ENCODE peak calls at places on chromosomes 13 and 19, in six cellular contexts. X is Peyer's patch; M is NCI-H187; Y is activated T-cell treated with anti-CD3 and anti-CD28 coated beads, Interleukin-2, amount 50 U/mL, for 24 hours; T is naive thymus-derived CD8-positive, alpha-beta T cell; E is iPS-NIHi11. H is an unnamed sample.

GRCh38 chr19:15859187-15859586 is 38.7 kb downstream of the CYP4F2 start:
- DNase-seq in Y (no peak), E (no peak), M (no peak), X (no peak), T (no peak), H (no peak)

GRCh38 chr19:58474997-58475713 is 997 bp upstream of the ZNF446 start:
- DNase-seq in E (no peak), M (no peak), T (no peak), X (no peak), Y (no peak), H (no peak)

GRCh38 chr19:53519431-53519830 is 18.5 kb upstream of the ZNF331 start:
- DNase-seq in M (no peak), E (no peak), Y (no peak), T (no peak), X (no peak), H (no peak)

GRCh38 chr19:39480337-39481228 is at the start of gene TIMM50:
- DNase-seq in T (peak), E (peak), M (peak), Y (peak), X (peak), H (peak)

GRCh38 chr19:10975374-10976036 is 14.7 kb downstream of the SMARCA4 start:
- DNase-seq in M (no peak), E (no peak), X (peak), T (no peak), Y (no peak), H (no peak)

GRCh38 chr13:91498298-91498697 is 99.9 kb downstream of the GPC5 start:
- DNase-seq in M (no peak), E (no peak), X (no peak), T (no peak), Y (no peak), H (no peak)

GRCh38 chr19:19403373-19403901 is 2.0 kb upstream of the GATAD2A start:
- DNase-seq in E (no peak), M (no peak), X (no peak), T (no peak), Y (peak), H (no peak)

GRCh38 chr19:28920269-28921066 is 292.5 kb downstream of the UQCRFS1 start:
- DNase-seq in Y (no peak), M (no peak), E (peak), T (no peak), X (no peak), H (no peak)

GRCh38 chr19:30222993-30223865 is 149.0 kb upstream of the ZNF536 start:
- DNase-seq in X (no peak), E (peak), T (no peak), M (no peak), Y (no peak), H (no peak)

GRCh38 chr19:32437096-32437495 is 31.5 kb downstream of the DPY19L3 start:
- DNase-seq in T (no peak), E (no peak), M (no peak), X (no peak), Y (no peak), H (no peak)

GRCh38 chr19:50838239-50838638 is 4.9 kb upstream of the KLK15 start:
- DNase-seq in E (peak), Y (no peak), M (no peak), T (no peak), X (no peak), H (peak)

GRCh38 chr13:39890537-39890936 is 235.1 kb downstream of the COG6 start:
- DNase-seq in X (no peak), E (no peak), Y (no peak), T (no peak), M (no peak), H (no peak)

GRCh38 chr13:38042771-38043170 is 173.2 kb upstream of the TRPC4 start:
- DNase-seq in Y (no peak), M (no peak), X (no peak), T (no peak), E (no peak), H (no peak)

GRCh38 chr19:41792513-41793413 is 3.6 kb upstream of the CEACAM3 start:
- DNase-seq in E (peak), X (peak), T (peak), Y (peak), M (peak), H (peak)

GRCh38 chr19:43713208-43713607 is 2.7 kb upstream of the IRGC start:
- DNase-seq in T (no peak), E (no peak), X (no peak), Y (no peak), M (no peak), H (no peak)

GRCh38 chr19:39676004-39676403 is 20.3 kb downstream of the LGALS16 start:
- DNase-seq in Y (no peak), E (no peak), X (no peak), T (no peak), M (no peak), H (no peak)

GRCh38 chr19:56839665-56840451 is 668 bp downstream of the PEG3 start:
- DNase-seq in T (no peak), Y (no peak), M (no peak), X (peak), E (no peak), H (no peak)

GRCh38 chr19:50368649-50369570 is 3.5 kb upstream of the NAPSA start:
- DNase-seq in T (peak), Y (peak), X (peak), M (peak), E (peak), H (peak)

GRCh38 chr19:38524369-38524768 is 90.9 kb downstream of the RYR1 start:
- DNase-seq in X (no peak), T (no peak), E (no peak), Y (no peak), M (no peak), H (no peak)

GRCh38 chr13:30792257-30793000 is 57.1 kb downstream of the ALOX5AP start:
- DNase-seq in E (peak), Y (no peak), T (no peak), X (peak), M (no peak), H (peak)

GRCh38 chr13:27055501-27055900 is 116.1 kb downstream of the USP12 start:
- DNase-seq in X (no peak), M (no peak), Y (no peak), T (no peak), E (no peak), H (no peak)

GRCh38 chr19:47691782-47692181 is 21.4 kb upstream of the EHD2 start:
- DNase-seq in X (no peak), E (no peak), T (no peak), M (no peak), Y (no peak), H (no peak)

GRCh38 chr19:42461700-42462324 is 19.1 kb upstream of the CXCL17 start:
- DNase-seq in X (no peak), T (no peak), Y (no peak), M (no peak), E (no peak), H (no peak)

GRCh38 chr13:77325371-77325941 is 1.4 kb downstream of the MYCBP2 start:
- DNase-seq in X (no peak), E (no peak), T (no peak), M (no peak), Y (no peak), H (no peak)

GRCh38 chr13:70884196-70884595 is 775.9 kb upstream of the KLHL1 start:
- DNase-seq in T (no peak), E (no peak), M (no peak), X (no peak), Y (no peak), H (no peak)

GRCh38 chr13:98405107-98405571 is 171.8 kb downstream of the STK24 start:
- DNase-seq in T (no peak), E (peak), X (no peak), Y (no peak), M (peak), H (peak)

GRCh38 chr13:88074794-88075509 is 403.8 kb downstream of the SLITRK5 start:
- DNase-seq in T (no peak), Y (no peak), E (no peak), M (no peak), X (no peak), H (no peak)

GRCh38 chr13:100014621-100015020 is 33.0 kb downstream of the ZIC2 start:
- DNase-seq in X (no peak), Y (no peak), M (no peak), E (no peak), T (no peak), H (no peak)

GRCh38 chr19:5345895-5346386 is 5.3 kb upstream of the PTPRS start:
- DNase-seq in M (no peak), T (no peak), E (no peak), X (no peak), Y (no peak), H (no peak)

GRCh38 chr13:44230071-44230470 is 143.6 kb upstream of the SERP2 start:
- DNase-seq in T (no peak), Y (no peak), X (no peak), E (no peak), M (no peak), H (no peak)

GRCh38 chr13:99314640-99315176 is 7.5 kb upstream of the GPR183 start:
- DNase-seq in E (no peak), Y (peak), M (no peak), X (peak), T (no peak), H (no peak)

GRCh38 chr13:33123066-33123940 is 107.1 kb downstream of the KL start:
- DNase-seq in Y (no peak), M (no peak), T (no peak), X (peak), E (no peak), H (no peak)

GRCh38 chr19:45009625-45010255 is 8.5 kb downstream of the RELB start:
- DNase-seq in X (no peak), Y (no peak), E (no peak), M (no peak), T (no peak), H (no peak)

GRCh38 chr19:16564842-16565241 is 7.4 kb downstream of the SLC35E1 start:
- DNase-seq in T (no peak), Y (no peak), M (no peak), X (no peak), E (no peak), H (no peak)

GRCh38 chr19:48900477-48901452 is 653 bp downstream of the NUCB1 start:
- DNase-seq in T (no peak), X (peak), Y (peak), E (no peak), M (no peak), H (peak)

GRCh38 chr19:7618366-7618765 is 11.0 kb downstream of the XAB2 start:
- DNase-seq in E (no peak), X (no peak), Y (no peak), M (no peak), T (no peak), H (no peak)

GRCh38 chr19:53957448-53958167 is 5.1 kb upstream of the CACNG8 start:
- DNase-seq in M (no peak), T (no peak), E (no peak), Y (no peak), X (no peak), H (no peak)

GRCh38 chr13:33606692-33607091 is 211.3 kb upstream of the RFC3 start:
- DNase-seq in Y (no peak), E (peak), T (no peak), M (no peak), X (no peak), H (no peak)

GRCh38 chr13:48500652-48501197 is 32.2 kb downstream of the RCBTB2 start:
- DNase-seq in M (no peak), Y (no peak), X (no peak), E (no peak), T (no peak), H (no peak)